ENCODE peak calls at places on chromosomes 7 and 10, in nine cellular contexts. Z is IMR-90, B is cardiac muscle cell, O is HFF-Myc, M is tibial nerve, V is type B pancreatic cell, W is cardiac fibroblast, A is Calu3, L is B cell. F is an unnamed sample.

GRCh38 chr7:20198295-20198694 is 18.9 kb downstream of the MACC1 start:
- DNase-seq in O (no peak), L (no peak), Z (no peak), V (no peak), B (no peak), W (no peak), M (no peak), A (no peak), F (no peak)

GRCh38 chr7:73992104-73992562 is 35.8 kb upstream of the ELN start:
- DNase-seq in O (no peak), M (no peak), V (no peak), B (peak; percentile 88), W (peak; percentile 60), Z (peak; percentile 78), A (no peak), L (no peak), F (no peak)

GRCh38 chr7:144854839-144855424 is 19.1 kb upstream of the TPK1 start:
- DNase-seq in V (no peak), A (no peak), Z (no peak), L (no peak), M (no peak), W (peak; percentile 58), O (no peak), B (peak; percentile 54), F (no peak)

GRCh38 chr10:103281753-103282152 is 4.8 kb downstream of the INA start:
- DNase-seq in V (no peak), A (no peak), W (no peak), Z (peak; percentile 43), O (no peak), M (no peak), B (peak; percentile 38), L (no peak), F (no peak)

GRCh38 chr7:17098515-17098914 is 199.9 kb upstream of the AHR start:
- DNase-seq in M (no peak), Z (no peak), O (no peak), W (no peak), V (no peak), B (no peak), L (no peak), A (peak; percentile 24), F (no peak)

GRCh38 chr10:13587367-13587766 is 602 bp downstream of the PRPF18 start:
- DNase-seq in L (no peak), A (peak; percentile 10), V (no peak), O (no peak), M (no peak), W (peak; percentile 2), B (no peak), Z (no peak), F (peak; percentile 12)

GRCh38 chr7:96004598-96004997 is 232.2 kb downstream of the DYNC1I1 start:
- DNase-seq in Z (no peak), W (peak; percentile 17), L (no peak), B (no peak), A (no peak), M (no peak), V (no peak), O (peak; percentile 47), F (no peak)

GRCh38 chr7:23266918-23267317 is 20.3 kb downstream of the GPNMB start:
- DNase-seq in L (no peak), O (no peak), V (no peak), Z (no peak), W (no peak), M (no peak), A (no peak), B (no peak), F (no peak)

GRCh38 chr7:140375808-140376730 is 22.3 kb downstream of the SLC37A3 start:
- DNase-seq in O (no peak), W (no peak), B (no peak), A (no peak), L (no peak), V (no peak), Z (no peak), M (no peak), F (peak; percentile 48)

GRCh38 chr10:122911889-122912484 is 1.6 kb downstream of the FAM24A start:
- DNase-seq in L (no peak), B (peak; percentile 64), Z (peak; percentile 52), W (peak; percentile 64), O (peak; percentile 24), M (no peak), V (no peak), A (peak; percentile 46), F (peak; percentile 66)

GRCh38 chr10:77290528-77291155 is 347.0 kb downstream of the KCNMA1 start:
- DNase-seq in L (no peak), B (peak; percentile 64), V (no peak), W (peak; percentile 97), A (peak; percentile 29), O (no peak), M (no peak), Z (peak; percentile 93), F (no peak)

GRCh38 chr7:7662527-7662926 is 22.0 kb downstream of the UMAD1 start:
- DNase-seq in W (peak; percentile 23), M (no peak), A (no peak), L (no peak), Z (peak; percentile 34), B (no peak), O (no peak), V (no peak), F (no peak)
- TF ChIP-seq CTCF in W (peak; percentile 18), M (no peak), A (no peak), L (no peak), Z (peak; percentile 55), B (peak; percentile 15), O (peak; percentile 31), V (peak; percentile 58), F (no peak)

DNA sequence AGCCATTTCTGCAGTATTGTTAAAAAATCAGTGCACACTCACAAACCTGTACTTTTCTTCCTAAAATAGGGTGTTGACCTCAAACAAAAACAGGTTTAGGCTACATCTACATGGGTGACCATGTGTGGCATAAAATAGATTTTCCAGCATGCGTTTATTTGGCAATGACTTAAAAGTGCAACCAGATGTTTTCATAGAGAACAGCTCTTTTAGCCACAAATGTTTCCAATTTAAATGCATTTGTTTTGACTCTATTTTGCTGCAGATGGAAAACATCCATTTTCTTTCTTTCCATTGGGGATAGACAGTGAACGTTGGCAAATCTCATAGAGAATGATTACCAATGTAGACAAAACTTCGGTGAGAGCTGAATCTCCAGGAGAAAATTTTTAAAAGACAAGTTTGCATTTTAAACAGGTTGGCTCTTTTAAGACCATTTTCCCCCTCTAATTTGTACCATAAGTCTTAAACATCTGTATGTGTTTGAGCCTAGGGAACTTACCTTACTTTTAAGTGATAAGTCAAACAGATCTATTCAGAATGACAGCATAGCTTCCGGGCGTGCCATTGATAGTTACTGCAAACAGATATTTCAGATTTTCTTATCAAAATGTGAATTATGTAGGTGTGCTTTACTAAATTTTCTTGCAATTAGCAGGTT is 145.1 kb downstream of the HGF start:
- DNase-seq in O (peak; percentile 94), M (no peak), V (no peak), A (no peak), L (no peak), W (no peak), B (no peak), Z (peak; percentile 50), F (no peak)
- TF ChIP-seq CTCF in O (no peak), M (no peak), V (no peak), A (no peak), L (no peak), W (no peak), B (no peak), Z (no peak), F (no peak)

GRCh38 chr7:1593091-1593866 is 23.4 kb upstream of the PSMG3 start:
- DNase-seq in B (peak; percentile 5), Z (no peak), M (no peak), W (peak; percentile 18), A (peak; percentile 70), O (no peak), L (no peak), V (no peak), F (peak; percentile 54)
- TF ChIP-seq CTCF in B (peak; percentile 34), Z (peak; percentile 22), M (no peak), W (peak; percentile 45), A (peak; percentile 76), O (peak; percentile 53), L (peak; percentile 16), V (peak; percentile 55), F (peak; percentile 43)

GRCh38 chr10:16943301-16944080 is 126.3 kb upstream of the RSU1 start:
- DNase-seq in B (peak; percentile 38), Z (no peak), W (peak; percentile 53), A (no peak), M (no peak), V (no peak), L (no peak), O (no peak), F (no peak)
- TF ChIP-seq CTCF in B (no peak), Z (no peak), W (no peak), A (no peak), M (no peak), V (no peak), L (no peak), O (no peak), F (no peak)

GRCh38 chr7:1439373-1440363 is 19.6 kb downstream of the MICALL2 start:
- DNase-seq in Z (no peak), W (no peak), V (no peak), L (no peak), B (no peak), A (no peak), O (no peak), M (no peak), F (no peak)
- TF ChIP-seq CTCF in Z (peak; percentile 18), W (no peak), V (no peak), L (no peak), B (peak; percentile 8), A (peak; percentile 24), O (no peak), M (no peak), F (no peak)

GRCh38 chr10:91220194-91220953 is at the start of gene PCGF5:
- DNase-seq in A (peak; percentile 90), W (peak; percentile 81), L (peak; percentile 93), Z (peak; percentile 85), B (peak; percentile 92), V (peak; percentile 92), O (no peak), M (peak; percentile 74), F (peak; percentile 90)
- TF ChIP-seq CTCF in A (no peak), W (no peak), L (peak; percentile 14), Z (peak; percentile 41), B (peak; percentile 20), V (peak; percentile 65), O (peak; percentile 17), M (peak; percentile 26), F (peak; percentile 17)

GRCh38 chr10:98446656-98447221 is at the start of gene HPS1:
- DNase-seq in M (peak; percentile 71), B (peak; percentile 82), L (peak; percentile 87), W (peak; percentile 67), V (peak; percentile 83), A (peak; percentile 80), Z (peak; percentile 58), O (no peak), F (peak; percentile 87)
- TF ChIP-seq CTCF in M (no peak), B (no peak), L (no peak), W (no peak), V (peak; percentile 14), A (no peak), Z (no peak), O (no peak), F (no peak)

GRCh38 chr10:124461642-124462347 is at the start of gene LHPP:
- DNase-seq in W (peak; percentile 76), L (peak; percentile 82), V (peak; percentile 87), B (peak; percentile 86), O (peak; percentile 15), A (peak; percentile 80), M (peak; percentile 67), Z (peak; percentile 66), F (peak; percentile 90)
- TF ChIP-seq CTCF in W (no peak), L (peak; percentile 35), V (peak; percentile 73), B (peak; percentile 2), O (no peak), A (peak; percentile 59), M (peak; percentile 44), Z (peak; percentile 17), F (peak; percentile 29)

F was measured in activated CD8-positive, alpha-beta T cell treated with anti-CD3 and anti-CD28 coated beads for 36 hours.